ENCODE peak calls at places on chromosomes 1 and 21, in eight cellular contexts. J is heart right ventricle, T is OCI-LY7, O is IMR-90, M is GM13977, W is fibroblast of mammary gland, D is coronary artery, V is DND-41. B is an unnamed sample.

GRCh38 chr1:173824315-173825081 is at the start of the genes CENPL and DARS2:
- DNase-seq in J (peak), T (peak), O (peak), M (peak), W (peak), D (peak), V (peak), B (peak)

GRCh38 chr1:65904681-65905083 is 112.0 kb downstream of the PDE4B start:
- DNase-seq in J (no peak), T (no peak), O (peak), M (no peak), W (no peak), D (no peak), V (no peak), B (no peak)

GRCh38 chr1:109932232-109932631 is 21.6 kb downstream of the CSF1 start:
- DNase-seq in J (no peak), T (no peak), O (no peak), M (no peak), W (no peak), D (no peak), V (no peak), B (no peak)

GRCh38 chr1:190104959-190105358 is 372.7 kb downstream of the BRINP3 start:
- DNase-seq in J (no peak), T (no peak), O (no peak), M (no peak), W (no peak), D (no peak), V (no peak), B (no peak)

GRCh38 chr1:65459397-65459768 is 38.9 kb downstream of the LEPR start:
- DNase-seq in J (no peak), T (peak), O (peak), M (peak), W (peak), D (no peak), V (no peak), B (no peak)

GRCh38 chr1:182642461-182642860 is 38.3 kb upstream of the RGS16 start:
- DNase-seq in J (no peak), T (no peak), O (no peak), M (no peak), W (no peak), D (no peak), V (no peak), B (no peak)

GRCh38 chr21:31509108-31510017 is 150.1 kb upstream of the SOD1 start:
- DNase-seq in J (no peak), T (peak), O (no peak), M (no peak), W (peak), D (no peak), V (peak), B (peak)

GRCh38 chr1:23930861-23931471 is 17.8 kb upstream of the CNR2 start:
- DNase-seq in J (no peak), T (peak), O (peak), M (peak), W (peak), D (peak), V (no peak), B (no peak)

GRCh38 chr1:1345384-1345783 is 3.8 kb downstream of the DVL1 start:
- DNase-seq in J (no peak), T (no peak), O (no peak), M (no peak), W (no peak), D (no peak), V (no peak), B (no peak)

DNA sequence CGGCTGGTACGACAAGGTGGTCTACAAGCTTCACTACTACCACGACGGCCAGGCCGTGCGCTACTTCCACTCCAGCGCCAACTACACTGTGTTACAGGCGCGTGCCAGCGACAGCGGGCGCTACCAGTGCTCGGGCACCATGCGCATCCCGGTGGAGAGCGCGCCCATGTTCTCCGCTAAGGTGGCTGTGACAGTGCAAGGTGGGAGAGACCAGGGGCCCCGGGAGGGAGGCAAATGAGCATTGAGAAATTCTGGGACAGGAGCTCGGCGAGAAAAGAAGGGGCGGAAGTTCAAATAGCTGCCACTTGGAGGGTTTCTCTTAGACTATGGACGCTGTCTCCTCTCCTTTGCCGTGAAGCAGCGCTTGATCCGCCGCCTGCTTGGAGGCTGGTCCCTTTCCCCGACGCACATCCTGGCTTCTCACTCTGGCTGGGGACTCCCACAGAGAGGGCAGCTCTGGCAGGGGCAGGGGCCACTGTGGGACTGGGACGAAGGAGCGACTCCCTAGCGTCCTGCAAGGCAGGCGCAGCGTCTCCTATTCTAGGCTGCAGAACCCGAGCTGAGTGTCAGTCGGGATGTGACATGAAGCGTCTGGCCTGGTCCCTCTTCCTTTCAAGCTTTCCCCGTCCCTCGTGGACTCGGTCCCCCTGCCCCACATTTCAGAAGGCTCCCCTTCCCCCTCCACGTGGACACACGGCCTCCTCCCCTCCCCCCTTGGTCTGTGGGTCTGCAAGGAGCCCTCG is 4.7 kb downstream of the FCRLB start:
- DNase-seq in J (peak), T (peak), O (peak), M (peak), W (peak), D (peak), V (peak), B (peak)
- TF ChIP-seq CTCF in J (peak), T (peak), O (peak), M (no peak), W (peak), D (no peak), V (no peak), B (peak)

GRCh38 chr1:89629146-89629545 is 3.8 kb upstream of the LRRC8C start:
- DNase-seq in J (no peak), T (no peak), O (no peak), M (no peak), W (no peak), D (no peak), V (no peak), B (no peak)

GRCh38 chr1:89630046-89630445 is 2.9 kb upstream of the LRRC8C start:
- DNase-seq in J (no peak), T (no peak), O (no peak), M (no peak), W (no peak), D (no peak), V (no peak), B (no peak)

GRCh38 chr1:89624314-89624713 is 8.6 kb upstream of the LRRC8C start:
- DNase-seq in J (no peak), T (no peak), O (no peak), M (no peak), W (no peak), D (no peak), V (no peak), B (no peak)

GRCh38 chr1:89624715-89625323 is 8.1 kb upstream of the LRRC8C start:
- DNase-seq in J (no peak), T (no peak), O (no peak), M (no peak), W (no peak), D (no peak), V (no peak), B (no peak)

GRCh38 chr1:89627596-89627962 is 5.3 kb upstream of the LRRC8C start:
- DNase-seq in J (no peak), T (no peak), O (no peak), M (no peak), W (no peak), D (no peak), V (no peak), B (no peak)
- TF ChIP-seq CTCF in J (no peak), T (no peak), O (no peak), M (no peak), W (no peak), D (no peak), V (no peak), B (no peak)

DNA sequence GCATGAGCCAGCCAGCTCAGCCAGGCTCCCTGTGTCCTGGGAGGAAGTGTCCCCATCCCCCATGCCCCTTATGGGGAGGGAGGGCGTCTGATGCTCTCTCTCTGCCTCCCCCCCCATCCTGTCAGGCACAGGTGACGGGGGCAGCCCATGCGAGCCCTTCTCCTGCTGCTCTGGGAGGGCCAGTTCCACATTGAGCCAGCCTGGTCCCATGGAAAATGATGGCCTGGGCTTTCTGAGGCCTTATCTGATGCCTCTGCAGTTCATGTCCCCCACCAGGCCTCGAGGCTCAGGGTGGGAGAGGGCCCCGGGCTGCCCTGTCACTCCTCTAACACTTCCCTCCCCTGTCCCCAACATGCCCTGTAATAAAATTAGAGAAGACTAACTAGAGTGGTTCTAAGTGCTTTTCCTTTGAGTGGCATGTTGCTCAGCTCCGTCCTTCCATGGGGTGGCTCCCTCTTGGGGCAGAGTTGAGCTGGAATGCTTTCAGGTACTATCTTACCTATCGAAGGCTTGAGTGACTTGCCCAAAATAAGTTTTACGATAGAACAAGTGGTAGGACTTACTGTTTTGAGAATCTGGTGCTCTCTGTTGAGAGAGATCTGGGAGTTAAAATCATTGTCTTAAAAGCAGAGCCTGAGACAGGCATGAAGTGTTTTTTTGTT is 1.8 kb upstream of the MTFR1L start:
- DNase-seq in J (no peak), T (no peak), O (no peak), M (no peak), W (no peak), D (no peak), V (no peak), B (no peak)
- TF ChIP-seq CTCF in J (peak), T (peak), O (no peak), M (no peak), W (no peak), D (no peak), V (peak), B (no peak)

DNA sequence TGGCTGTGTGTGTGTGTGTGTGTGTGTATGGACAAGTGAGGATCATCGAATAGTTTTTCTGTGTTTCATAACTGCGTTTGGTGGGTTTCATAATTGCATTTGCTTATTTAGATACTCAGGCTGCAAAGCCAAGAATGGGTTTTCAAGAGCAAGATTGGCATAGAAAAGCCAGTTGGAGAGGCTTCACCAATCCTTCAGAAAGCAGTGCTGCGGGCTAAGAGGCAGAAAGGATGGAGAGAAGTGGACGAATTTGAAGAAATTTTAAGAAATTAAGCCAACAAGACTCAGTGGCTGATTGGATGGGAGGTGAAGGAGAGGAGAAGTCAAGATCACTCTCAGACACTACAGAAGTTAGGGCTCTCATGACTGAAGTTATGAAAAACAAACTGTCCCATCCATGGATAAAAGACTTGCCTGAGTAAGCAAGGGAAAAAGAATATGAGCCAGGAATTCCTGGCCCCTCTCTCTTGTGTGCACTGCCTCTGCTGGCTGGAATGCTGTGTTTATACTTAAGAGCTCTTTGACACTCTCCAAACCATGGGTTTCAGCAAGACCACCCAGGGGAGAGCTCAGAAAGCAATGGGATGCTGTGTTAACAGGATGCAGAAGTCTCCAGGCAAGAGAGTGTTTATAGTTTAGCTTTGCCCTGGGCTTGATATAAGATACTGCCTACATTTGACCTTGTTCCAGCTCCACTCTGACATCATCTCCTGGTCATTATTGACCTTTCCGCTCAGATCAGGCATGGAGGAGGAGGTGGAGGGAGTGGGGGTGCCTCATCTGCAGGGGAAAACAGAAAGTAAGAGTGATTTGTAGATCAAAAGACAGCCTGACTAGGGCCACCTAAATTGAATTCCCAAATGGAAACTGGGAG is 232.0 kb upstream of the PLXNA2 start:
- DNase-seq in J (peak), T (no peak), O (no peak), M (no peak), W (no peak), D (no peak), V (no peak), B (peak)
- TF ChIP-seq CTCF in J (peak), T (no peak), O (peak), M (no peak), W (no peak), D (no peak), V (no peak), B (peak)

GRCh38 chr1:159712080-159712479 is 2.3 kb downstream of the CRP start:
- DNase-seq in J (no peak), T (no peak), O (no peak), M (no peak), W (no peak), D (no peak), V (no peak), B (no peak)
- TF ChIP-seq CTCF in J (no peak), T (no peak), O (no peak), M (no peak), W (no peak), D (no peak), V (no peak), B (no peak)

GRCh38 chr21:41170442-41170841 is 2.5 kb downstream of the BACE2 start:
- DNase-seq in J (peak), T (peak), O (peak), M (peak), W (peak), D (no peak), V (peak), B (peak)
- TF ChIP-seq CTCF in J (peak), T (peak), O (peak), M (peak), W (peak), D (no peak), V (peak), B (peak)

GRCh38 chr1:24948072-24948827 is 18.2 kb upstream of the RUNX3 start:
- DNase-seq in J (no peak), T (peak), O (no peak), M (no peak), W (no peak), D (no peak), V (peak), B (no peak)
- TF ChIP-seq CTCF in J (no peak), T (peak), O (no peak), M (peak), W (no peak), D (no peak), V (peak), B (no peak)

DNA sequence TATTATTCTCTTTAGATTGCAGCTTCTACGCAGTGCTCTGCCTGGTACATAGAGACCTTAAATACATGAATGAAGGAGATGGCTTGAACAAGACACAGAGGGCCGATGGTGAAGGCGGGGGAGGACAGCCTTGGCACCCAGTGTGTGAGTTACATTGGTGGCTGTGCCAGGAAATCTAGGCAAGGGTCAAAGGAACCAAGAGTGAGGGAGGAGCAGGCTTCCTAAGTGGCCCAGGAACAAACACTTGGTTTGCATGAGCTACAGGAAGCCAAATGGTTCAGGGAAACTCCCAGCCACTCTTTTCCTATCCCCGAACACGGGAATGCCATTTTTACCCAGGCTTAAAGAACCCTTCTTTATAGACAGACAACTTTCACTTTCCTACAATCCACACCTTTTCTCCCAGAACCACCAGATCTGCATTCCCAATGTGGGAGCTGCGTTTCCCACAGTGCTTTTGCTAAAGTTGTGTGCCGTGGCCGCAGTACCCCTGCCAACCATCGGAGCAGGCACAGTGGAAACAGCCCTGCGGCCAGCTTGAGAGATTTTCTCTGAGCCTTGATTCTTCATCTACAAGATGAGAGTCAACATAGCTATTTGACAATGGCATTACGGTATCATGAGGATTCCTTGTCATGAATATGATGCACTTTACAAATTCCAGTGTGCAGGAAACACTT is 3.5 kb upstream of the CLEC20A start:
- DNase-seq in J (no peak), T (no peak), O (no peak), M (no peak), W (no peak), D (no peak), V (no peak), B (peak)
- TF ChIP-seq CTCF in J (no peak), T (no peak), O (peak), M (no peak), W (peak), D (no peak), V (peak), B (peak)